ENCODE peak calls at places on chromosomes 3 and 15, in four cellular contexts. One of them, this sample, is unnamed.

GRCh38 chr15:95868450-95868849 is 462.1 kb upstream of the NR2F2 start:
- DNase-seq in astrocyte of the spinal cord: no peak
- DNase-seq in hippocampal formation: no peak
- DNase-seq in B cell: no peak
- DNase-seq in this sample: no peak

GRCh38 chr15:51750942-51751686 is at the start of gene TMOD2:
- DNase-seq in astrocyte of the spinal cord: peak
- DNase-seq in hippocampal formation: peak
- DNase-seq in B cell: peak
- DNase-seq in this sample: peak

GRCh38 chr15:48861813-48862431 is 16.0 kb upstream of the EID1 start:
- DNase-seq in astrocyte of the spinal cord: peak
- DNase-seq in hippocampal formation: no peak
- DNase-seq in B cell: peak
- DNase-seq in this sample: peak

GRCh38 chr15:63752075-63752684 is 81.6 kb downstream of the HERC1 start:
- DNase-seq in astrocyte of the spinal cord: peak
- DNase-seq in hippocampal formation: peak
- DNase-seq in B cell: peak
- DNase-seq in this sample: peak

GRCh38 chr3:123483146-123483545 is 34.3 kb upstream of the ADCY5 start:
- DNase-seq in astrocyte of the spinal cord: no peak
- DNase-seq in hippocampal formation: no peak
- DNase-seq in B cell: no peak
- DNase-seq in this sample: no peak

GRCh38 chr3:134357914-134358811 is 16.1 kb downstream of the AMOTL2 start:
- DNase-seq in astrocyte of the spinal cord: peak
- DNase-seq in hippocampal formation: no peak
- DNase-seq in B cell: no peak
- DNase-seq in this sample: peak

GRCh38 chr15:60673918-60674558 is 195.1 kb upstream of the ICE2 start:
- DNase-seq in astrocyte of the spinal cord: peak
- DNase-seq in hippocampal formation: no peak
- DNase-seq in B cell: no peak
- DNase-seq in this sample: peak

GRCh38 chr3:24562874-24563273 is 68.2 kb upstream of the THRB start:
- DNase-seq in astrocyte of the spinal cord: no peak
- DNase-seq in hippocampal formation: no peak
- DNase-seq in B cell: no peak
- DNase-seq in this sample: no peak

GRCh38 chr3:177803495-177803894 is 606.2 kb upstream of the TBL1XR1 start:
- DNase-seq in astrocyte of the spinal cord: no peak
- DNase-seq in hippocampal formation: no peak
- DNase-seq in B cell: no peak
- DNase-seq in this sample: no peak

GRCh38 chr15:56243117-56243773 is 434 bp downstream of the RFX7 start:
- DNase-seq in astrocyte of the spinal cord: peak
- DNase-seq in hippocampal formation: peak
- DNase-seq in B cell: peak
- DNase-seq in this sample: peak

GRCh38 chr15:59062985-59063384 is 42.0 kb upstream of the CCNB2 start:
- DNase-seq in astrocyte of the spinal cord: no peak
- DNase-seq in hippocampal formation: no peak
- DNase-seq in B cell: no peak
- DNase-seq in this sample: no peak

GRCh38 chr3:12891985-12892839 is 50.8 kb upstream of the RPL32 start:
- DNase-seq in astrocyte of the spinal cord: peak
- DNase-seq in hippocampal formation: peak
- DNase-seq in B cell: no peak
- DNase-seq in this sample: peak

GRCh38 chr15:52018244-52018643 is 775 bp upstream of the MAPK6 start:
- DNase-seq in astrocyte of the spinal cord: peak
- DNase-seq in hippocampal formation: no peak
- DNase-seq in B cell: no peak
- DNase-seq in this sample: no peak

GRCh38 chr3:118760611-118761606 is 273.7 kb downstream of the IGSF11 start:
- DNase-seq in astrocyte of the spinal cord: no peak
- DNase-seq in hippocampal formation: no peak
- DNase-seq in B cell: no peak
- DNase-seq in this sample: peak